ENCODE peak calls at places on chromosomes 13 and 19, in seven cellular contexts. K is endothelial cell of umbilical vein, B is K562, D is GM23338, A is H1, S is HepG2, U is HCT116. F is an unnamed sample.

GRCh38 chr13:72782717-72783116 is 784 bp downstream of the PIBF1 start:
- DNase-seq in K (peak; percentile 54), B (no peak), D (no peak), A (no peak), S (no peak), U (no peak), F (no peak)

GRCh38 chr19:29678484-29679106 is 13.3 kb downstream of the PLEKHF1 start:
- DNase-seq in K (no peak), B (no peak), D (no peak), A (no peak), S (peak; percentile 22), U (no peak), F (no peak)

GRCh38 chr13:99377641-99378040 is 70.4 kb upstream of the GPR183 start:
- DNase-seq in K (no peak), B (no peak), D (no peak), A (no peak), S (no peak), U (no peak), F (no peak)

GRCh38 chr19:3115916-3116602 is 19.8 kb upstream of the GNA15 start:
- DNase-seq in K (no peak), B (no peak), D (peak; percentile 67), A (peak; percentile 31), S (no peak), U (no peak), F (no peak)

GRCh38 chr13:98998831-98999634 is 21.2 kb upstream of the DOCK9 start:
- DNase-seq in K (no peak), B (no peak), D (no peak), A (no peak), S (no peak), U (no peak), F (no peak)

GRCh38 chr19:57888494-57889231 is at the start of gene ZNF814:
- DNase-seq in K (peak; percentile 37), B (no peak), D (peak; percentile 99), A (peak; percentile 85), S (no peak), U (no peak), F (peak; percentile 71)

GRCh38 chr19:9967326-9967725 is 31.0 kb upstream of the OLFM2 start:
- DNase-seq in K (no peak), B (no peak), D (no peak), A (no peak), S (no peak), U (no peak), F (no peak)

GRCh38 chr13:73997964-73998363 is 136.2 kb downstream of the KLF12 start:
- DNase-seq in K (no peak), B (no peak), D (no peak), A (no peak), S (no peak), U (no peak), F (no peak)

GRCh38 chr13:27955192-27955591 is 13.9 kb downstream of the CDX2 start:
- DNase-seq in K (no peak), B (no peak), D (no peak), A (no peak), S (no peak), U (no peak), F (no peak)

GRCh38 chr19:14378890-14379289 is 2.4 kb upstream of the ADGRE5 start:
- DNase-seq in K (no peak), B (no peak), D (no peak), A (no peak), S (no peak), U (no peak), F (no peak)

GRCh38 chr19:51749979-51750378 is 1.7 kb downstream of the FPR1 start:
- DNase-seq in K (no peak), B (no peak), D (no peak), A (no peak), S (no peak), U (no peak), F (no peak)

GRCh38 chr19:16394681-16395375 is 70.2 kb downstream of the KLF2 start:
- DNase-seq in K (no peak), B (no peak), D (no peak), A (no peak), S (no peak), U (no peak), F (no peak)

GRCh38 chr19:31262673-31263308 is 86.4 kb downstream of the TSHZ3 start:
- DNase-seq in K (no peak), B (no peak), D (no peak), A (no peak), S (no peak), U (no peak), F (no peak)

GRCh38 chr19:42048992-42049391 is 21.0 kb downstream of the GRIK5 start:
- DNase-seq in K (no peak), B (no peak), D (no peak), A (no peak), S (no peak), U (no peak), F (no peak)

GRCh38 chr13:36157475-36157874 is 26.3 kb upstream of the DCLK1 start:
- DNase-seq in K (no peak), B (no peak), D (no peak), A (no peak), S (no peak), U (no peak), F (peak; percentile 59)

GRCh38 chr19:16778796-16779411 is 50.3 kb upstream of the SIN3B start:
- DNase-seq in K (peak; percentile 59), B (peak; percentile 77), D (peak; percentile 87), A (peak; percentile 44), S (peak; percentile 40), U (peak; percentile 67), F (peak; percentile 22)

GRCh38 chr19:46288896-46289588 is 7.8 kb upstream of the HIF3A start:
- DNase-seq in K (peak; percentile 95), B (no peak), D (no peak), A (no peak), S (peak; percentile 36), U (no peak), F (no peak)

GRCh38 chr19:53432088-53432661 is 391 bp downstream of the ZNF761 start:
- DNase-seq in K (peak; percentile 35), B (peak; percentile 21), D (peak; percentile 50), A (no peak), S (no peak), U (no peak), F (no peak)

GRCh38 chr13:94765814-94766213 is 53.5 kb upstream of the SOX21 start:
- DNase-seq in K (no peak), B (no peak), D (peak; percentile 59), A (no peak), S (no peak), U (no peak), F (no peak)

GRCh38 chr19:44890366-44891015 is 563 bp upstream of the TOMM40 start:
- DNase-seq in K (peak; percentile 100), B (peak; percentile 98), D (peak; percentile 100), A (peak; percentile 99), S (peak; percentile 100), U (peak; percentile 100), F (peak; percentile 100)

GRCh38 chr19:39555883-39556282 is 15.9 kb upstream of the EID2 start:
- DNase-seq in K (no peak), B (no peak), D (no peak), A (no peak), S (no peak), U (no peak), F (no peak)

GRCh38 chr13:24270639-24271131 is 38.7 kb upstream of the C1QTNF9 start:
- DNase-seq in K (peak; percentile 53), B (no peak), D (peak; percentile 24), A (no peak), S (peak; percentile 47), U (no peak), F (no peak)

GRCh38 chr13:110014719-110015118 is 228.3 kb upstream of the IRS2 start:
- DNase-seq in K (no peak), B (no peak), D (no peak), A (no peak), S (no peak), U (no peak), F (no peak)

GRCh38 chr19:6828306-6828697 is 55.8 kb downstream of the VAV1 start:
- DNase-seq in K (no peak), B (peak; percentile 46), D (peak; percentile 19), A (no peak), S (no peak), U (peak; percentile 94), F (no peak)

GRCh38 chr19:6412111-6412999 is 12.3 kb downstream of the KHSRP start:
- DNase-seq in K (no peak), B (peak; percentile 73), D (peak; percentile 91), A (peak; percentile 57), S (peak; percentile 49), U (peak; percentile 31), F (no peak)

GRCh38 chr19:2353159-2353894 is 6.7 kb upstream of the TMPRSS9 start:
- DNase-seq in K (no peak), B (no peak), D (no peak), A (no peak), S (no peak), U (no peak), F (no peak)

GRCh38 chr19:8468761-8469458 is 24.1 kb downstream of the HNRNPM start:
- DNase-seq in K (no peak), B (no peak), D (no peak), A (no peak), S (no peak), U (no peak), F (peak; percentile 90)

GRCh38 chr19:20776083-20777076 is at the start of gene ZNF66:
- DNase-seq in K (peak; percentile 96), B (peak; percentile 79), D (peak; percentile 100), A (peak; percentile 95), S (peak; percentile 96), U (no peak), F (peak; percentile 1)
- H3K27ac ChIP-seq in K (peak within 1 kb of the TSS; percentile 70), B (peak within 1 kb of the TSS; percentile 65), D (peak within 1 kb of the TSS; percentile 72), A (peak within 1 kb of the TSS; percentile 84), S (peak within 1 kb of the TSS; percentile 80), U (no peak within 1 kb of the TSS), F (no peak within 1 kb of the TSS)

DNA sequence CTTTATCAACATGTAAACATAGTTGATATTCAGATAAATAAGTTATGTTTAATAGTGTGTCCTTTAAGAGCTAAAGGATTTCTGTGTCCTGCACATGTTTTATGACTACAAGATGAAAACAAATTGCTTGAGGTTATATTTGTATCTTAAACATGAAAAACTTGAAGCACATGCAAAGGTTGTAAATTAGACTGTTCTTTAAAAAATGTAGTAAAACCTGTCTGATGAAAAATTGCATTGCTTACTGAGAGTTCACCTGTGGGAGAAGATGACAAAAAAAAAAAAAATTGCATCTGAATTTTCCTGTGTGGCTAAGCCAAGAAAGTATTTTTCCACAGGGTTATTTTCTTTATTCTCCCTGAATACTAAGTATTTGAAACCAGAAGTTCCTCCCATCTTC is 25.7 kb upstream of the LMO7 start:
- DNase-seq in K (no peak), B (no peak), D (no peak), A (no peak), S (no peak), U (no peak), F (no peak)
- TF ChIP-seq POLR2AphosphoS5 in K (no peak), B (no peak), D (no peak), A (no peak), S (no peak), U (no peak), F (no peak)

GRCh38 chr13:86585826-86586225 is 786.6 kb upstream of the SLITRK6 start:
- DNase-seq in K (no peak), B (no peak), D (no peak), A (no peak), S (no peak), U (no peak), F (no peak)
- TF ChIP-seq EZH2 in K (no peak), B (no peak), D (no peak), A (no peak), S (no peak), U (no peak), F (no peak)

GRCh38 chr19:5293607-5294089 is 47.0 kb downstream of the PTPRS start:
- DNase-seq in K (no peak), B (no peak), D (peak; percentile 84), A (no peak), S (no peak), U (no peak), F (no peak)
- H3K27ac ChIP-seq in K (no peak overlapping the region), B (no peak overlapping the region), D (peak overlapping the region; percentile 91), A (peak overlapping the region; percentile 72), S (no peak overlapping the region), U (peak overlapping the region; percentile 14), F (peak overlapping the region; percentile 5)